ENCODE peak calls at places on chromosomes 12 and 14, in nine cellular contexts. V is mammary epithelial cell, I is colonic mucosa, H is pancreas, Q is NCI-H146, Y is breast epithelium, L is sciatic nerve, S is left ventricle myocardium inferior, F is IMR-90. C is an unnamed sample.
A peak's percentile ranks its signal among the peaks of the same experiment; 100 is the strongest.

GRCh38 chr12:91781114-91781513 is 364.5 kb downstream of the BTG1 start:
- DNase-seq in Y (no peak), F (peak; percentile 66), H (no peak), S (no peak), Q (no peak), L (no peak), V (peak; percentile 52), I (no peak), C (no peak)

GRCh38 chr12:45532113-45532512 is 197.4 kb upstream of the ARID2 start:
- DNase-seq in F (no peak), V (no peak), Y (no peak), L (no peak), H (no peak), I (no peak), S (no peak), Q (no peak), C (no peak)

GRCh38 chr12:19154696-19155095 is 25.2 kb downstream of the PLEKHA5 start:
- DNase-seq in V (no peak), F (no peak), H (no peak), Q (no peak), Y (no peak), S (no peak), L (no peak), I (no peak), C (no peak)

GRCh38 chr14:50335989-50336391 is 23.9 kb downstream of the DMAC2L start:
- DNase-seq in L (no peak), V (no peak), I (no peak), F (peak; percentile 65), S (peak; percentile 38), Q (peak; percentile 47), H (no peak), Y (no peak), C (no peak)

GRCh38 chr12:96434107-96434506 is 33.9 kb upstream of the CDK17 start:
- DNase-seq in Q (no peak), H (no peak), I (peak; percentile 35), F (peak; percentile 100), Y (no peak), V (no peak), L (no peak), S (no peak), C (no peak)

GRCh38 chr14:104240426-104241157 is 102.2 kb downstream of the KIF26A start:
- DNase-seq in V (no peak), Q (no peak), H (no peak), S (no peak), L (no peak), F (no peak), Y (no peak), I (peak; percentile 80), C (peak; percentile 56)

GRCh38 chr12:2051700-2052625 is 824 bp upstream of the CACNA1C start:
- DNase-seq in L (no peak), V (no peak), H (no peak), S (no peak), F (no peak), I (no peak), Y (no peak), Q (no peak), C (no peak)

GRCh38 chr14:68961781-68962584 is 17.1 kb downstream of the ACTN1 start:
- DNase-seq in S (no peak), L (no peak), Y (no peak), V (peak; percentile 92), I (no peak), Q (peak; percentile 47), F (peak; percentile 85), H (no peak), C (no peak)

GRCh38 chr12:121925361-121925725 is 7.0 kb downstream of the CFAP251 start:
- DNase-seq in F (peak; percentile 83), V (no peak), Q (no peak), S (no peak), I (no peak), H (no peak), L (no peak), Y (no peak), C (no peak)

GRCh38 chr12:19739195-19739776 is 300.0 kb downstream of the AEBP2 start:
- DNase-seq in S (no peak), F (peak; percentile 75), H (peak; percentile 34), Q (peak; percentile 55), Y (no peak), L (no peak), V (peak; percentile 33), I (peak; percentile 60), C (peak; percentile 31)

GRCh38 chr12:69047990-69048389 is 115.0 kb upstream of the CPM start:
- DNase-seq in S (no peak), I (no peak), Q (no peak), Y (no peak), F (no peak), H (no peak), V (no peak), L (no peak), C (no peak)

GRCh38 chr12:94845110-94845509 is 158.4 kb downstream of the NDUFA12 start:
- DNase-seq in V (no peak), I (no peak), H (no peak), S (no peak), F (no peak), Q (no peak), Y (no peak), L (no peak), C (no peak)

GRCh38 chr12:65535951-65536350 is 257.5 kb downstream of the MSRB3 start:
- DNase-seq in Y (no peak), V (no peak), Q (no peak), H (no peak), F (peak; percentile 42), L (no peak), I (no peak), S (no peak), C (no peak)

GRCh38 chr14:28097585-28097984 is 669.0 kb upstream of the FOXG1 start:
- DNase-seq in V (no peak), H (no peak), Q (no peak), F (no peak), Y (no peak), I (no peak), S (no peak), L (no peak), C (no peak)

GRCh38 chr12:49288412-49288853 is 6.5 kb upstream of the PRPH start:
- DNase-seq in H (no peak), F (peak; percentile 55), Y (no peak), S (no peak), L (peak; percentile 77), V (peak; percentile 45), Q (peak; percentile 58), I (peak; percentile 67), C (peak; percentile 56)

GRCh38 chr12:48536602-48537001 is 11.2 kb downstream of the OR8S1 start:
- DNase-seq in L (no peak), Q (no peak), Y (no peak), F (no peak), V (no peak), I (no peak), S (no peak), H (no peak), C (no peak)

GRCh38 chr12:113805673-113806072 is 160.5 kb downstream of the RBM19 start:
- DNase-seq in Y (no peak), L (no peak), H (no peak), S (no peak), V (no peak), I (no peak), F (no peak), Q (no peak), C (no peak)

GRCh38 chr12:101931498-101932326 is 54.3 kb downstream of the DRAM1 start:
- DNase-seq in S (no peak), I (no peak), Y (no peak), V (no peak), L (no peak), F (no peak), Q (no peak), H (no peak), C (no peak)

GRCh38 chr14:100554082-100554677 is 33.0 kb downstream of the BEGAIN start:
- DNase-seq in H (no peak), L (peak; percentile 77), Q (no peak), S (peak; percentile 63), I (peak; percentile 86), Y (no peak), V (peak; percentile 45), F (no peak), C (peak; percentile 88)

GRCh38 chr14:100733152-100733850 is 6.6 kb downstream of the DLK1 start:
- DNase-seq in F (no peak), H (no peak), Q (no peak), V (no peak), I (no peak), S (no peak), L (no peak), Y (no peak), C (no peak)

GRCh38 chr14:54446201-54446693 is 5.1 kb upstream of the CNIH1 start:
- DNase-seq in L (peak; percentile 71), V (peak; percentile 80), H (no peak), S (no peak), Q (peak; percentile 3), F (no peak), Y (no peak), I (peak; percentile 75), C (peak; percentile 71)

GRCh38 chr14:22922294-22922693 is 3.3 kb upstream of the RBM23 start:
- DNase-seq in L (no peak), V (no peak), H (no peak), S (no peak), I (no peak), Q (no peak), Y (no peak), F (no peak), C (no peak)